ENCODE peak calls at places on chromosomes 1 and 21, in ten cellular contexts. Q, B, G, V, S, N, P, Y, T and A are unnamed samples. For H3K79me2, the result is how much of the 10 kb centered on the place peaks cover.

GRCh38 chr1:39258146-39258924 is 53.8 kb downstream of the MACF1 start:
- DNase-seq in Q (peak), B (peak), G (peak), V (peak), S (peak), N (peak), P (peak), Y (peak), T (peak), A (peak)

GRCh38 chr1:245605480-245606156 is 450.8 kb downstream of the KIF26B start:
- DNase-seq in Q (no peak), B (peak), G (no peak), V (peak), S (no peak), N (no peak), P (no peak), Y (no peak), T (no peak), A (no peak)

GRCh38 chr1:106584127-106584526 is 472.3 kb upstream of the PRMT6 start:
- DNase-seq in Q (no peak), B (no peak), G (no peak), V (no peak), S (no peak), N (no peak), P (peak), Y (no peak), T (no peak), A (no peak)

GRCh38 chr1:192654607-192655389 is 18.9 kb downstream of the RGS13 start:
- DNase-seq in Q (peak), B (no peak), G (peak), V (no peak), S (no peak), N (no peak), P (peak), Y (no peak), T (no peak), A (no peak)

GRCh38 chr1:156420209-156421061 is 51.4 kb downstream of the RHBG start:
- DNase-seq in Q (no peak), B (peak), G (no peak), V (peak), S (peak), N (peak), P (peak), Y (no peak), T (no peak), A (peak)

GRCh38 chr1:18107671-18108312 is at the start of gene IGSF21:
- DNase-seq in Q (no peak), B (peak), G (no peak), V (peak), S (no peak), N (no peak), P (peak), Y (no peak), T (no peak), A (peak)

GRCh38 chr1:108722292-108722691 is 9.6 kb downstream of the FNDC7 start:
- DNase-seq in Q (no peak), B (no peak), G (no peak), V (no peak), S (no peak), N (peak), P (no peak), Y (no peak), T (peak), A (no peak)

GRCh38 chr1:208885046-208885445 is 640.9 kb upstream of the PLXNA2 start:
- DNase-seq in Q (no peak), B (no peak), G (peak), V (no peak), S (no peak), N (peak), P (no peak), Y (no peak), T (no peak), A (no peak)

GRCh38 chr1:15352122-15352957 is 57.3 kb upstream of the EFHD2 start:
- DNase-seq in Q (peak), B (no peak), G (peak), V (no peak), S (peak), N (no peak), P (peak), Y (peak), T (peak), A (no peak)

DNA sequence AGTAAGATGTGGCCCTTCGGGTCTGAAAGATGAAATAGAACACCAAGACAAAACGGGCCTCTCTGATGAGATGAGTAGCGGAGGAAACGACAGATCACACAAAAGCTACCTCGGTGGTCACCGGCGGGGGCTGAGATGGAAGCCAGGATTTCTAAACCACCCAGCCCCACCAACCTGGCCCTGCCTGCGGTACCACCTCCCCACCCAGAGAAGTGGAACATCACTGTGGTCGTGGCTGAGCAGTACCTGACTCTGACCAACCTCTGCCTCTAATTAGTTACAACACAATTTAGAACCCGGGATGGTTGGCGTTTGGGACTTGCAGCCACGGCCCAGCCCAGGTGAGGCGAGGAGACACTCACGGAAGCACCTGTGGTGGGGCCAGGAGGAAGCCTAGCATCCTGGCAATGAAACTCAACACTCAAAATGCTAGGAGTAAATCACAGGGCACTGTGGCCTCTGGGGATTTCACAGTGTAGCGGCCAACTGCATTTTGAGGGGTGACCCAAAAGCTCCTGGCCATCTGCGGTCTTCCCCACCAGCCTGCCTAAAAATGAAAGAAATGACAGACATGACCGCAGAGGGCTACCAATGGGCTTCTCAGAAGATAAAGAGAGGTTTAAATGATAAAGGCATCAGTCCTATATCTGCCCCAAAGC is 73.4 kb downstream of the ITPKB start:
- DNase-seq in Q (no peak), B (no peak), G (no peak), V (no peak), S (no peak), N (no peak), P (no peak), Y (no peak), T (no peak), A (no peak)
- H3K4me2 ChIP-seq in Q (peak), B (no peak), G (no peak), V (no peak), S (no peak), N (no peak), P (no peak), Y (no peak), T (no peak), A (no peak)

GRCh38 chr1:186812560-186812959 is 16.2 kb upstream of the PLA2G4A start:
- DNase-seq in Q (no peak), B (no peak), G (no peak), V (no peak), S (no peak), N (no peak), P (peak), Y (no peak), T (no peak), A (no peak)
- H2AFZ ChIP-seq in Q (no peak), B (peak), G (no peak), V (no peak), S (no peak), N (no peak), P (no peak), Y (no peak), T (no peak), A (no peak)

DNA sequence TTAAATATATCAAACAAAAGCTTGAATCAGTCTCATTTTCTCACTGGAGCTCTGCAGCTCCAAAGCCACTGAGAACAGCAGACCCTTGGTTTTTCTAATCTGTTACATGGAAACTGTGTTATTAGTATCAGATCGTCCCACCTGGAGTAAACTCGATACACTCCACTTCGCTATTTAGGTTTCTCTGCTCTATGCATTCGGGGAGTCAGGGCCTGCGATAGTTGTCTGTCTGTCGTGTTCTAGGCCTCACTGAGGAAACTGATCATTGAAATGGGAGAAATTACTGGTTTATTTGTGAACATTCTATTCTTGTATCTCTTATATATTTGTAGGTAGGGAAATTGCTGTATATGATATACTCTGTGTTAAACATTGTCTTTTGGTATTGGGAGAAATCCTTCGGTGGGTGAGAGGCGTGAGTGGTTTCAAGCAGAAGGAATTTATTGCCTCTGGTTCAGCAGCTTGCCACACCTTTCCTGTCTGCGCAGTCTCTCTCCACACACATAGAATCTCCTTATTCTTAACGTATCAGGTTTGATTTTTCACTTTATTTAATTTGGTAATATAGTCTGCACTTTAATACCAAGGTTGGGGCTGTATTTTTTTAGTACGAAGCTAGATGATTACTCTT is 8.5 kb downstream of the PRDM2 start:
- DNase-seq in Q (no peak), B (no peak), G (peak), V (no peak), S (no peak), N (no peak), P (no peak), Y (no peak), T (no peak), A (no peak)
- H3K79me2 ChIP-seq in Q (half or more), B (under half), G (under half), V (under half), S (under half), N (under half), P (under half), Y (under half), T (under half), A (half or more)

GRCh38 chr1:96997717-96998116 is 276.1 kb downstream of the PTBP2 start:
- DNase-seq in Q (no peak), B (peak), G (no peak), V (no peak), S (no peak), N (no peak), P (no peak), Y (no peak), T (no peak), A (no peak)

GRCh38 chr1:96998466-96998865 is 276.9 kb downstream of the PTBP2 start:
- DNase-seq in Q (no peak), B (no peak), G (no peak), V (no peak), S (no peak), N (no peak), P (no peak), Y (no peak), T (no peak), A (no peak)

GRCh38 chr1:96991261-96991660 is 269.7 kb downstream of the PTBP2 start:
- DNase-seq in Q (no peak), B (no peak), G (no peak), V (no peak), S (no peak), N (no peak), P (no peak), Y (no peak), T (no peak), A (no peak)

GRCh38 chr1:96995351-96995750 is 273.8 kb downstream of the PTBP2 start:
- DNase-seq in Q (no peak), B (no peak), G (no peak), V (no peak), S (no peak), N (no peak), P (no peak), Y (no peak), T (no peak), A (no peak)

GRCh38 chr1:96992871-96993270 is 271.3 kb downstream of the PTBP2 start:
- DNase-seq in Q (no peak), B (no peak), G (no peak), V (no peak), S (no peak), N (no peak), P (no peak), Y (no peak), T (no peak), A (no peak)
- H3K4me2 ChIP-seq in Q (no peak), B (no peak), G (no peak), V (no peak), S (no peak), N (no peak), P (no peak), Y (no peak), T (no peak), A (no peak)

DNA sequence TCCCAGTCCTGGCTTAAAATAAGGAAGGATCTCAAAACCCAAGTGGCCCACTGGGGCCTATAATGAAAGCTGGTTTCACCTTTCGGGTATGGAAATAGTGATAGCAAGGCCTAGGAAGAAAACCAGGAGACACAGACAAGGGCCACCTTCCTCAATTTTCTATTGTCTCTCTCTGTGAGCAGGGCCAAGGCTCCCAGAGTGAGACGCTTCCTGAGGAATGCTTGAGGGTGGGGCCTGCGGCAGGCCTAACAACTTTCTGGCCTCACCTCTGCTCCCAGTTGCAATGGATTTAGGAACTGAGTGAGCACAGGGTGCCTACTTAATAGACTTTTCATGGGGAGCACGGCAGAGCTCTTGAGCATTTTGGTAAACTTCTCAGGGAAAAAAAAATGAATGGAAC is 300.9 kb downstream of the ASTN1 start:
- DNase-seq in Q (no peak), B (no peak), G (no peak), V (no peak), S (no peak), N (no peak), P (no peak), Y (no peak), T (no peak), A (no peak)
- H2AFZ ChIP-seq in Q (no peak), B (no peak), G (no peak), V (no peak), S (peak), N (no peak), P (no peak), Y (no peak), T (no peak), A (no peak)

GRCh38 chr21:37427221-37427620 is 60.6 kb downstream of the DYRK1A start:
- DNase-seq in Q (peak), B (no peak), G (no peak), V (no peak), S (no peak), N (no peak), P (no peak), Y (no peak), T (no peak), A (no peak)

GRCh38 chr21:37431243-37431642 is 64.7 kb downstream of the DYRK1A start:
- DNase-seq in Q (no peak), B (no peak), G (no peak), V (no peak), S (no peak), N (no peak), P (no peak), Y (no peak), T (no peak), A (no peak)

GRCh38 chr21:37429356-37429755 is 62.8 kb downstream of the DYRK1A start:
- DNase-seq in Q (no peak), B (no peak), G (no peak), V (no peak), S (no peak), N (no peak), P (no peak), Y (no peak), T (no peak), A (no peak)

GRCh38 chr21:37433441-37433840 is 66.9 kb downstream of the DYRK1A start:
- DNase-seq in Q (no peak), B (no peak), G (no peak), V (no peak), S (no peak), N (no peak), P (no peak), Y (no peak), T (no peak), A (no peak)

DNA sequence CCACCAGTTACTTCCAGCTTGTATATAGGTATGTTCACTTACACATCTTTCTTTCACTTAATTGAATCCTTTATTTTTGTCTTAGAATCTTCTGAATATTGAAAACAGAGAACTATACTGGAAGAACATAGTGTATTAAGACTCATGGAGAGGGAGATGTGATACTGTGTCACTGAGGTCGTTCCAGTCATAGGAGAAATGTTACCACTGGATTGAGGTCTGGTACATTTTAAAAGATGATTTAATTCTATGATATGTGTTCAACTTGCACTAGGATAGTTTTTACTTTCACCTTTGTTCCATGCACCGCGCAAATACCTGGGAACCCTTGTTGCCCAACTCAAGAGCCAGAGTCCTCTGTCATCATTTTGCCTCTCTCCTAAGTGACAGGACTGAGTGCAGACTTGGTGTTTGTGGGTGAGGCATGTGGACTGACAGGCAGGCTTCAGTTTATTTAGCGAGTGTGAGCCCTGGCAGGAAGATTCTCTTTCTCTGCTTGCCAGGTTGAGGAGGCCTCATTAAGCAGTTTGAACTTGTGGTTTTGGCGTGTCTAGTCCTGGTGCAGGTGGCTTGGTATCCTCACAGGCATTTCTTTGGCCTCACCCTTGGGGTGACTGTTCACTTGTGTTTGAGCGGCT is 63.7 kb downstream of the DYRK1A start:
- DNase-seq in Q (peak), B (no peak), G (no peak), V (no peak), S (no peak), N (no peak), P (no peak), Y (peak), T (peak), A (no peak)
- H3K79me2 ChIP-seq in Q (half or more), B (half or more), G (half or more), V (under half), S (half or more), N (half or more), P (half or more), Y (half or more), T (half or more), A (half or more)